ENCODE peak calls at places on chromosome 1, in six cellular contexts. T is breast epithelium, O is A549, M is transverse colon, L is K562, Q is stomach. X is an unnamed sample.

GRCh38 chr1:181482521-181483083 is 715 bp upstream of the CACNA1E start:
- DNase-seq in T (no peak), O (peak; percentile 12), M (peak; percentile 11), L (peak; percentile 27), Q (peak; percentile 41), X (no peak)

GRCh38 chr1:201183209-201183608 is 7.4 kb upstream of the IGFN1 start:
- DNase-seq in T (no peak), O (no peak), M (no peak), L (no peak), Q (no peak), X (no peak)

GRCh38 chr1:232557661-232558260 is 72.2 kb downstream of the SIPA1L2 start:
- DNase-seq in T (no peak), O (no peak), M (no peak), L (no peak), Q (no peak), X (no peak)

GRCh38 chr1:90854559-90854958 is 137.5 kb upstream of the BARHL2 start:
- DNase-seq in T (no peak), O (no peak), M (no peak), L (no peak), Q (no peak), X (no peak)

GRCh38 chr1:41498809-41499208 is 14.3 kb upstream of the EDN2 start:
- DNase-seq in T (peak; percentile 78), O (peak; percentile 48), M (peak; percentile 88), L (no peak), Q (peak; percentile 85), X (peak; percentile 81)

GRCh38 chr1:180243517-180244221 is 13.6 kb downstream of the LHX4 start:
- DNase-seq in T (no peak), O (peak; percentile 38), M (no peak), L (peak; percentile 57), Q (no peak), X (no peak)

GRCh38 chr1:187685338-187685737 is 856.6 kb downstream of the PLA2G4A start:
- DNase-seq in T (no peak), O (no peak), M (no peak), L (no peak), Q (no peak), X (no peak)

GRCh38 chr1:70142120-70142519 is 63.3 kb downstream of the LRRC40 start:
- DNase-seq in T (no peak), O (no peak), M (no peak), L (peak; percentile 11), Q (no peak), X (no peak)

GRCh38 chr1:14894811-14895524 is 258.6 kb upstream of the TMEM51 start:
- DNase-seq in T (no peak), O (no peak), M (peak; percentile 17), L (no peak), Q (peak; percentile 33), X (peak; percentile 38)

GRCh38 chr1:160092366-160093068 is 5.9 kb downstream of the IGSF8 start:
- DNase-seq in T (no peak), O (no peak), M (no peak), L (no peak), Q (no peak), X (no peak)
- TF ChIP-seq POLR2A in T (no peak), O (no peak), M (no peak), L (no peak), Q (no peak), X (no peak)

DNA sequence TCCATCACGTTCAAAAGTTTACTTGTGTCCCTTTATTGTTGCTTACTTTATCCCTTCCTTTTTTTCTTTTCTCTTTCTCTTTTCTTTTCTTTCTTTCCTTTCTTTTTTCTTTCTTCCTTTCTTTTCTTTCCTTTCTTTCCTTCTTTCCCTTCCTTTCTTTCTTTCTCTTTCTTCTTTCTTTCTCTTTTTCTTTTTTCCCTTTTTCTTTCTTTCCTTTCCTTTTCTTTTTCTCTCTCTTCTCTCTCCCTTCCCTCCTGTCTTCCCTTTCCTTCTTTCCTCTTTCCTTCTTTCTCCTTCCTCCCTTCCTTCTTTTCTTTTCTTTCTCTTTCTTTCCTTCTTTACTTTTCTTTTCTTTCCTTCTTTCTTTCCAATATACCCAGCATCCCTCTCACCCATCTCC is 391.2 kb downstream of the DPYD start:
- DNase-seq in T (no peak), O (no peak), M (no peak), L (no peak), Q (no peak), X (no peak)
- TF ChIP-seq POLR2A in T (no peak), O (no peak), M (no peak), L (no peak), Q (no peak), X (no peak)

DNA sequence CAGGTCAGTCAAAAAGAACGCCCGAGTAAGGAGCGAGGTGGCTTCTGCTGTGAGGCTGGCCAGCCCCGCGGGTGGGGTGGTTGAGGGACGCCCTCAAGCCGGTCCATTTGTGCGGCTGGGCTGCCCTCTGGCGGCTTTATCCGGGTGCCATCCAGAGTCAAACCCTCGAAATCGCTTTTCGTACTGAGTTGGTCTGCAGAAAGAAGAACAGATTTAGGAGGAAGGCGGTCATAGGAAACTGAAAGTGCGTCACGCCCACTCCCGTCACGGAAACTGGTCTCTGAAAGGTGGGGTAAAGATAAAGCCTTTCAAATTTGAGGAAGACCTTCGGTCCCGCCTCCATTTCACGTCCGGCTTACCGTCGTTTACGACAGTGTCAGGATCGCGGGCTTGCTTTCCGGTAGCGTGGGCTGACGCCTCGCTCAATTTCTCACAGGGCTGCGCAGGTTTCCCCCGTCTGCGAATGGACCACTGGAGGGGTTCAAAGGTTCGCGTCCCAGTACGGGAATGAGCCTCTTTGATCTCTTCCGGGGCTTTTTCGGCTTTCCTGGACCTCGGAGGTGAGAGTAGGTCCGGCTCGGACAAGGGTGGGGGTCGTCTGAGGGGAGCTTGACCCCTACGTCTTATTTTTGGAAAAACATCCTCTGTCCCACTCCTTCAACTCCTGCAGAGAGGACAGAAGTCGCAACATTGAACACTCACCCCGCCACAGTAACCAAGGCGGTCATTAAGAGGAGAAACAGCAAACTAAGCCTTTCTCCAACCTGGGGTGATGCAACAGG is at the start of gene HAX1:
- DNase-seq in T (peak; percentile 86), O (peak; percentile 96), M (peak; percentile 96), L (peak; percentile 91), Q (peak; percentile 95), X (peak; percentile 91)
- TF ChIP-seq POLR2A in T (peak; percentile 49), O (peak; percentile 61), M (peak; percentile 79), L (peak; percentile 89), Q (no peak), X (peak; percentile 77)

GRCh38 chr1:6184083-6184783 is 4.1 kb upstream of the CHD5 start:
- DNase-seq in T (no peak), O (no peak), M (no peak), L (no peak), Q (no peak), X (no peak)
- TF ChIP-seq POLR2A in T (no peak), O (no peak), M (no peak), L (peak; percentile 80), Q (no peak), X (no peak)

X was measured in body of pancreas.